ENCODE peak calls at places on chromosomes 6 and 20, in nine cellular contexts. N is AML-193, L is right cardiac atrium, D is GM10248, E is GM20000, U is Daoy, Q is body of pancreas, S is retinal pigment epithelial cell, Z is lower lobe of right lung. M is an unnamed sample.

GRCh38 chr20:35698298-35699126 is 640 bp downstream of the NFS1 start:
- DNase-seq in N (no peak), L (no peak), D (no peak), E (no peak), U (no peak), Q (no peak), S (no peak), Z (no peak), M (no peak)

GRCh38 chr6:16168858-16169257 is 40.0 kb downstream of the MYLIP start:
- DNase-seq in N (peak), L (no peak), D (no peak), E (no peak), U (peak), Q (no peak), S (no peak), Z (no peak), M (no peak)

GRCh38 chr6:159595173-159595572 is 97.9 kb downstream of the SOD2 start:
- DNase-seq in N (no peak), L (no peak), D (no peak), E (no peak), U (peak), Q (no peak), S (no peak), Z (no peak), M (no peak)

GRCh38 chr6:82072113-82072512 is 175.4 kb downstream of the IBTK start:
- DNase-seq in N (no peak), L (no peak), D (no peak), E (no peak), U (peak), Q (no peak), S (no peak), Z (no peak), M (no peak)

GRCh38 chr6:159953091-159953581 is 15.7 kb upstream of the IGF2R start:
- DNase-seq in N (peak), L (peak), D (no peak), E (no peak), U (peak), Q (no peak), S (no peak), Z (peak), M (no peak)

GRCh38 chr6:167543602-167544506 is 219.0 kb downstream of the TTLL2 start:
- DNase-seq in N (no peak), L (peak), D (no peak), E (no peak), U (peak), Q (no peak), S (no peak), Z (no peak), M (peak)

GRCh38 chr6:159533568-159533967 is 159.5 kb downstream of the SOD2 start:
- DNase-seq in N (no peak), L (no peak), D (no peak), E (no peak), U (peak), Q (no peak), S (no peak), Z (no peak), M (no peak)

GRCh38 chr20:63957690-63958441 is 1.6 kb upstream of the UCKL1 start:
- DNase-seq in N (no peak), L (peak), D (no peak), E (no peak), U (peak), Q (no peak), S (no peak), Z (no peak), M (no peak)

GRCh38 chr6:113291751-113292445 is 565.2 kb upstream of the MARCKS start:
- DNase-seq in N (no peak), L (peak), D (no peak), E (no peak), U (no peak), Q (no peak), S (no peak), Z (no peak), M (no peak)

GRCh38 chr6:12474167-12475140 is 184.3 kb downstream of the EDN1 start:
- DNase-seq in N (no peak), L (no peak), D (no peak), E (no peak), U (no peak), Q (no peak), S (no peak), Z (no peak), M (no peak)

GRCh38 chr6:8130399-8130798 is 28.1 kb upstream of the EEF1E1 start:
- DNase-seq in N (peak), L (no peak), D (no peak), E (no peak), U (no peak), Q (no peak), S (no peak), Z (no peak), M (no peak)

GRCh38 chr6:155303361-155303870 is 10.9 kb downstream of the TFB1M start:
- DNase-seq in N (no peak), L (no peak), D (no peak), E (no peak), U (no peak), Q (no peak), S (peak), Z (no peak), M (no peak)

GRCh38 chr6:79421001-79421411 is 116.2 kb downstream of the LCA5 start:
- DNase-seq in N (no peak), L (no peak), D (no peak), E (no peak), U (no peak), Q (no peak), S (no peak), Z (no peak), M (no peak)

GRCh38 chr20:53503517-53503919 is 90.1 kb downstream of the ZNF217 start:
- DNase-seq in N (no peak), L (no peak), D (no peak), E (no peak), U (no peak), Q (no peak), S (no peak), Z (no peak), M (no peak)

GRCh38 chr6:152671146-152671545 is 26.6 kb upstream of the MYCT1 start:
- DNase-seq in N (no peak), L (no peak), D (no peak), E (no peak), U (no peak), Q (no peak), S (no peak), Z (no peak), M (no peak)

GRCh38 chr6:162538643-162539064 is 188.9 kb downstream of the PRKN start:
- DNase-seq in N (no peak), L (peak), D (no peak), E (no peak), U (no peak), Q (no peak), S (no peak), Z (no peak), M (no peak)

M was measured in SJSA1.